ENCODE peak calls at places on chromosomes 6 and 20, in four cellular contexts. X is cardiac fibroblast, B is HepG2, S is brain microvascular endothelial cell. A is an unnamed sample.
A peak's percentile ranks its signal among the peaks of the same experiment; 100 is the strongest.

GRCh38 chr6:147508073-147508870 is at the start of gene SAMD5:
- DNase-seq in X (peak; percentile 54), B (peak; percentile 4), S (peak; percentile 40), A (peak; percentile 35)

GRCh38 chr6:151413372-151414145 is 22.2 kb upstream of the ZBTB2 start:
- DNase-seq in X (no peak), B (no peak), S (no peak), A (no peak)

GRCh38 chr6:45590225-45590624 is 212.5 kb upstream of the SUPT3H start:
- DNase-seq in X (peak; percentile 83), B (no peak), S (peak; percentile 20), A (peak; percentile 59)

GRCh38 chr6:167475947-167476346 is 151.1 kb downstream of the TTLL2 start:
- DNase-seq in X (no peak), B (no peak), S (no peak), A (no peak)

GRCh38 chr20:675453-676314 is at the start of gene SCRT2:
- DNase-seq in X (peak; percentile 53), B (peak; percentile 54), S (peak; percentile 38), A (peak; percentile 66)

GRCh38 chr20:24637941-24638340 is 168.5 kb downstream of the SYNDIG1 start:
- DNase-seq in X (no peak), B (no peak), S (no peak), A (no peak)

GRCh38 chr6:113359155-113360140 is 497.7 kb upstream of the MARCKS start:
- DNase-seq in X (peak; percentile 48), B (no peak), S (peak; percentile 55), A (peak; percentile 68)

GRCh38 chr6:167154895-167155294 is 2.9 kb downstream of the GPR31 start:
- DNase-seq in X (no peak), B (no peak), S (no peak), A (no peak)

GRCh38 chr6:73476722-73477121 is 15.2 kb downstream of the MTO1 start:
- DNase-seq in X (no peak), B (no peak), S (no peak), A (no peak)

GRCh38 chr20:36322131-36322530 is 16.0 kb downstream of the DLGAP4 start:
- DNase-seq in X (no peak), B (no peak), S (no peak), A (no peak)

GRCh38 chr6:3273707-3274521 is 15.2 kb downstream of the PSMG4 start:
- DNase-seq in X (no peak), B (no peak), S (no peak), A (no peak)

GRCh38 chr6:165848099-165848461 is 185.0 kb upstream of the PDE10A start:
- DNase-seq in X (no peak), B (no peak), S (no peak), A (no peak)

GRCh38 chr6:160129886-160130615 is 8.4 kb downstream of the SLC22A1 start:
- DNase-seq in X (no peak), B (no peak), S (no peak), A (no peak)

GRCh38 chr20:22001886-22002285 is 296.4 kb downstream of the PAX1 start:
- DNase-seq in X (peak; percentile 8), B (no peak), S (no peak), A (peak; percentile 53)

GRCh38 chr6:102150549-102150948 is 757.0 kb downstream of the GRIK2 start:
- DNase-seq in X (no peak), B (no peak), S (no peak), A (no peak)

GRCh38 chr6:38193051-38193450 is 373.5 kb downstream of the ZFAND3 start:
- DNase-seq in X (no peak), B (no peak), S (no peak), A (no peak)

GRCh38 chr6:8181162-8181909 is 79.0 kb upstream of the EEF1E1 start:
- DNase-seq in X (no peak), B (no peak), S (no peak), A (no peak)

GRCh38 chr6:8183266-8183665 is 80.9 kb upstream of the EEF1E1 start:
- DNase-seq in X (no peak), B (no peak), S (no peak), A (no peak)

GRCh38 chr6:8182209-8182845 is 80.0 kb upstream of the EEF1E1 start:
- DNase-seq in X (peak; percentile 47), B (no peak), S (no peak), A (peak; percentile 21)

GRCh38 chr6:8182857-8183256 is 80.5 kb upstream of the EEF1E1 start:
- DNase-seq in X (no peak), B (no peak), S (no peak), A (peak; percentile 42)

DNA sequence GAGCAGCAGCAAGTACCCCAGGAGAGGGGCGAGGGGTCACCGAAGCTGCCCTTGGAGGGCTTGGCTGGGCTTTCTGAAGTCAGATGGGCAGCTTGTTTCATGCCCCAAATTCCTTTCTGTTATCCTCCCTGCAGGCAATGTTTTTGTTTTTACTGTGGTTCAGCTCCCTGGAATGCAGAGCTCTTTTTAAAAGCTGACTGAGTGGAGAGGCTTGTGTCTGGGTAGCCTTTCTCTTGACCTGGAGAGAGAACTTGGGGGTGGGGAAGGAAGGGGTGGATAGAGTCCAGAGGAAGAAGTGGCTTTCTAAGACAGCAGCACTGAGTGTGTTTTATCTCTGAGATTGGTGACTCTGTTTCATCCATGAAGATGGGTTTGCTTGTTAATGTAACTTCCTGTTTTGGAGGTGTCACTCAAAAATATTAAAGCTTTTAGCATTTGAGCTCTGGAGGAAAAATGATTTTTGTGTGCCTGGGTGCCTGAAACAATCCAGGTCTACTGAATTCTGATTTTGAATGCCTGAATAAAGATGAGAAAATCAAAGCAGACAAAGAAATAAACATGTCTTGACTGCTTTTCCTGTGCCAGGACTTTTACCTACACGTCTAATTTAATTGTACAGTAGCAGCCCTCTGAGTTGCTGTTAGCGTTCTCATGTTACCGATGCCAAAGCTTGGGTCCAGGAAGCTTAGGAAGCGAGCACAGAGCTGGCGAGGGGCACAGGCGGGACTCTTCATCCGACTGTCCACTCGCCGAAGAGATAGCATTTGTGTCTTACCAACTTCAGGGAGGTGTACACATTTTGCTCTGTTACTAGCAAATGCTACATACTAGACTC is 78.2 kb upstream of the EEF1E1 start:
- DNase-seq in X (peak; percentile 85), B (no peak), S (peak; percentile 89), A (peak; percentile 78)
- TF ChIP-seq CTCF in X (no peak), B (no peak), S (no peak), A (no peak)

DNA sequence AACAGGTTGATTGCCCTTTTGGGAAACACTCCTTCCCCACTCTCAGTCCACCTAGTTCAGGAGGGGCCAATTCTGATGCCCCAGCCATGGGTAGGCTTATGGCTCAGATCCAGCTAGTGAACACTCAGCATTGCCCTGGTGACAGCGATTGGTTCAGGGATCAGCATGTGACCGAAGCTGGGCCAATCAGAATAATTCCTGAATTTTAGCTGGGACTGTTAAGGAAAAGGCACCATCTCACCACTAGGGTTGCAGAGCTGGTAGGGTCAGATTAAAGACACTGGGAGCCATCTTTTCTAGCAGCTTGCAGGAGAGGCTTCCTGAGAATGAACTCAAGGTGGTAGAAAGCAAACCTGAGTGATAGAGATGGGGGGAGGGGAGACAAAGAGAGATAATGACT is 44.4 kb downstream of the EYA2 start:
- DNase-seq in X (peak; percentile 38), B (peak; percentile 32), S (no peak), A (no peak)
- TF ChIP-seq CTCF in X (peak; percentile 19), B (no peak), S (peak; percentile 52), A (peak; percentile 16)

DNA sequence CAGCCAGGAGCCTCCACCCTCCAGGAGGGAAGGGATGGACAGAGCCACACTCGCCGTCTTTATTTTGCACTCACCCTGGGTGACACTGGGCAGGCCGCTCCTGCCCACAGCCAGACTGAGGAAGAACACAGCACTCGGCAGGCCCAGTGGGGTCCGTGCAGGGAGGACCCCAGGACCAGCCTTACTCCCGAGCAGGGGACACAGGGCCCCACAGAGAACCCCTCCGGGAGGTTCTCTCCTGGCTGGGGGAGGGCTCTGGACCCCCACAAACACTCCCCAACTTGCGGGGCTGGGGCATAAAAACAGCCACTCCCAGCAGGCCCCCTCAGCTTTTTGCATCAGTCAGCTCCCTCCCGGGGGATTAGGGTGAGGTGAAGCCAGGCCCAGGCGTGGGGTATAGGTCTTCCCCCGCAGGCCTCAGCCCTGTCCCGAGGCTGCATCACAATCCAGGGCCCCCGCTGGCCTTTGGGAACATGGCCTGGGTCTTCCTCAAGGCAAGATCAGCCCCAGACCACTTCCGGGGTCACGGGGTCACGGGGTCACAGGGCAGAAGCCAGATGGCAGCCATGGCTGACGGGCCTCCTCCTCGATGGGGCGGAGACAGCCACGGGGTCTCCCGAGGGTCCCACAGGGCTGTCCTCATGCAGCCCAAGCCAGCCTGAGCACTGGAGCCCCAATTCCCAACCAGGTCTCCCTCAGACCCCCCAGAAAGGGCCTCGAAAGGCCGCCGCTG is 3.2 kb downstream of the TNFRSF6B start:
- DNase-seq in X (no peak), B (no peak), S (no peak), A (no peak)
- TF ChIP-seq CTCF in X (no peak), B (no peak), S (no peak), A (no peak)

GRCh38 chr20:46151936-46152335 is 33.8 kb downstream of the CD40 start:
- DNase-seq in X (no peak), B (peak; percentile 45), S (no peak), A (no peak)
- TF ChIP-seq CTCF in X (peak; percentile 19), B (peak; percentile 79), S (peak; percentile 54), A (peak; percentile 28)

GRCh38 chr20:48581167-48581566 is 246.6 kb downstream of the PREX1 start:
- DNase-seq in X (no peak), B (no peak), S (no peak), A (no peak)
- TF ChIP-seq CTCF in X (no peak), B (no peak), S (no peak), A (no peak)

GRCh38 chr6:161869491-161869890 is 595.6 kb upstream of the AGPAT4 start:
- DNase-seq in X (no peak), B (no peak), S (no peak), A (no peak)

GRCh38 chr6:161876231-161876630 is 602.4 kb upstream of the AGPAT4 start:
- DNase-seq in X (no peak), B (no peak), S (no peak), A (no peak)

GRCh38 chr6:161866570-161866969 is 592.7 kb upstream of the AGPAT4 start:
- DNase-seq in X (no peak), B (no peak), S (no peak), A (no peak)

DNA sequence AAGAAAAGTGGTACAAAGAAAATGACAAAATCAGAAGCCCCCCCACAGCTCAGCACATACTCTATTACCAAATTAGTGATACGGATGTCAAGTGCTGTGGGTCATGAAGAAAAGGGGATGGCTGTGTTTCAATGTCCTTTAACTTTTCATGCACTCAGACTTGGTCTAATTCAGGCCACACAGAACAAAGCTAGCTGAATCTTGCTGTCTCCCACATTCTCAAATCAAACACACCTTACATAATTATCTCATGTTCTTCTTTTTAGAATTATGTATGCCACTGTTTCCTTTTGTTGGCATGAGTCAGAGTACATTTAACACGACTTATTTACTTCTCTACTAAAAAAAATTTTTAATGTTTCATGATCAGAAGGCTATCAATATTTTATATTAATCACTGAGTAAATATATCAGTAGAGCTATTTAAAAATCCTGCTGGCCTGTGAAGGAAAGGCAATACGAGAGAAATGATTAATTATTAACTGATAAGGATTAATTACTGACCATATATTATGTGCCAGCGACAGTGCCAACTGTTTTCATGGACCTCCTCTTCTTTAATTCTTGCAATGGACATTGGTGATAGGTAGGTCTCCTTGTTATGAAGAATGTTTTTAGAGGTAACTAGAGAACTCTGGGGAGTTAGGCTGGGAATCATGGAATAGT is 596.5 kb upstream of the AGPAT4 start:
- DNase-seq in X (no peak), B (no peak), S (no peak), A (no peak)
- TF ChIP-seq CTCF in X (no peak), B (no peak), S (no peak), A (no peak)

A was measured in fibroblast of the aortic adventitia.